ENCODE peak calls at places on chromosomes 13 and 19, in six cellular contexts. O is activated B cell treated with CpG ODN at 0.5 μM for 24 hours, Y is neural crest cell, C is mesothelial cell of epicardium, W is AG10803, Z is brain microvascular endothelial cell. B is an unnamed sample.
A peak's percentile ranks its signal among the peaks of the same experiment; 100 is the strongest.

GRCh38 chr19:41354343-41354974 is 737 bp upstream of the TGFB1 start:
- DNase-seq in Y (no peak), Z (no peak), W (no peak), O (no peak), C (no peak), B (no peak)

GRCh38 chr13:45615501-45616101 is at the start of gene ERICH6B:
- DNase-seq in C (peak; percentile 53), W (no peak), Y (peak; percentile 76), O (no peak), Z (peak; percentile 37), B (no peak)

GRCh38 chr19:2561895-2562294 is 86.0 kb downstream of the GADD45B start:
- DNase-seq in C (no peak), Z (no peak), O (peak; percentile 70), W (no peak), Y (no peak), B (no peak)

GRCh38 chr19:4120531-4120930 is 3.4 kb downstream of the MAP2K2 start:
- DNase-seq in C (no peak), Z (peak; percentile 54), O (no peak), Y (no peak), W (peak; percentile 72), B (no peak)

GRCh38 chr19:5216141-5216847 is 124.3 kb downstream of the PTPRS start:
- DNase-seq in C (no peak), W (no peak), O (no peak), Z (no peak), Y (no peak), B (no peak)

GRCh38 chr13:40615619-40616018 is 50.8 kb downstream of the FOXO1 start:
- DNase-seq in Z (no peak), C (no peak), W (no peak), O (no peak), Y (no peak), B (no peak)

GRCh38 chr19:2475702-2476450 is at the start of gene GADD45B:
- DNase-seq in W (peak; percentile 98), C (peak; percentile 97), O (peak; percentile 96), Y (peak; percentile 97), Z (peak; percentile 97), B (peak; percentile 99)

GRCh38 chr19:51417107-51417806 is at the start of gene SIGLEC10:
- DNase-seq in W (no peak), Y (no peak), C (no peak), Z (no peak), O (peak; percentile 75), B (no peak)

GRCh38 chr19:5953034-5953589 is 24.8 kb downstream of the RANBP3 start:
- DNase-seq in O (no peak), Z (no peak), Y (no peak), C (no peak), W (peak; percentile 61), B (no peak)

GRCh38 chr13:84590663-84591062 is 708.4 kb upstream of the SLITRK1 start:
- DNase-seq in Z (no peak), O (no peak), W (no peak), C (no peak), Y (no peak), B (no peak)

GRCh38 chr13:84591444-84591843 is 709.2 kb upstream of the SLITRK1 start:
- DNase-seq in W (no peak), O (no peak), Z (no peak), Y (no peak), C (no peak), B (no peak)

GRCh38 chr13:84588023-84588422 is 705.7 kb upstream of the SLITRK1 start:
- DNase-seq in Y (no peak), W (no peak), Z (no peak), O (no peak), C (no peak), B (no peak)
- TF ChIP-seq CTCF in Y (no peak), W (no peak), Z (no peak), O (no peak), C (no peak), B (no peak)

GRCh38 chr19:45130236-45130635 is 30.5 kb downstream of the NKPD1 start:
- DNase-seq in C (no peak), Z (no peak), W (no peak), O (no peak), Y (no peak), B (no peak)
- TF ChIP-seq CTCF in C (no peak), Z (no peak), W (no peak), O (no peak), Y (no peak), B (no peak)

DNA sequence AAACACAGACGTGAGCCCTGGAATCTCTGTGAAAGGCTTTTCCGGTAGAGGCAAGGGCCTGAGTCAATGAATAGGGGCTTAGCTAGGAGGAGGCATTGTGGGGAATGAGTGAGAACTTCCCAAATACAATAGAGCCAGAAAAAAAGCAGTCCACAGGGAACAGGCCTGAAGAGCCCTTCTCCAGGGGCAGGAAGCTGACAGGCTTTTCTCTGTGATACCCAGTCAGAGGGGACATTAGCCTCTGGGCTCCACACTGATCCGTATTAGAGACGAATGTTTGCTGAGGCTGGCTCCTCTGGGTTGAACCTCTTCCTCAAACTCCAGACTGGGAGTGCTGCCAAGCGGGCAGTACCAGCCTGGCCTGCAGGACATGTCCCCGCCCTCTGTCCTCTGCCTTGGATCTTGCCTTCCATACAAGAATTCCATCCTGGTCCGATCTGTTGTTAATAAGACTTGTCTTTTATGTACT is 2.3 kb downstream of the DHRS12 start:
- DNase-seq in Y (no peak), C (no peak), Z (no peak), O (no peak), W (peak; percentile 29), B (no peak)
- TF ChIP-seq CTCF in Y (no peak), C (no peak), Z (no peak), O (no peak), W (no peak), B (no peak)

DNA sequence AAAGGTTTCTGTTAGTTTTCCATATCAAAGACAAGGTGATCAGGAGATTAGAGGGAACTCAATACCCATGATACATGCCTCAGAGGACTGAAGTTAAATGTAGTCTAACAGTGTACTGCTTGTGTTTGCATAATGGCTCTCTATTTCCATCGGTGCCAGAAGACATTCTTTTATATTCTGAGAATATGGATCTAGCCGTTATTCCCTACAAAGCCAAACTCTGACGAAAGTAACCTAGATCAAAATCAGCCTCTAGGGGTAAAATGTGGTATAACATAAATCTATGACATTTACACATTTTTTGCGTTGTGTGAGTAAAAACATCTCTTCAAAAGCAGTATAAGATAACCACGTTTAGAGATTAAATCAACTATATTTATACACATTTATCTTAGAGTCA is 2232.7 kb downstream of the PCDH9 start:
- DNase-seq in O (no peak), Z (no peak), C (no peak), Y (no peak), W (no peak), B (no peak)
- TF ChIP-seq CTCF in O (no peak), Z (no peak), C (peak; percentile 21), Y (peak; percentile 32), W (no peak), B (no peak)

GRCh38 chr13:42883771-42884170 is 102.4 kb downstream of the FAM216B start:
- DNase-seq in Z (peak; percentile 63), O (no peak), C (no peak), W (peak; percentile 84), Y (no peak), B (no peak)
- TF ChIP-seq CTCF in Z (peak; percentile 44), O (no peak), C (no peak), W (peak; percentile 50), Y (no peak), B (peak; percentile 46)

GRCh38 chr13:94548382-94549240 is 47.3 kb downstream of the TGDS start:
- DNase-seq in W (peak; percentile 45), O (no peak), Y (no peak), C (no peak), Z (no peak), B (no peak)
- TF ChIP-seq CTCF in W (no peak), O (no peak), Y (peak; percentile 25), C (no peak), Z (peak; percentile 12), B (no peak)

GRCh38 chr13:60617863-60618733 is 221.1 kb downstream of the TDRD3 start:
- DNase-seq in W (peak; percentile 55), C (no peak), O (no peak), Z (peak; percentile 44), Y (no peak), B (no peak)
- TF ChIP-seq CTCF in W (peak; percentile 80), C (no peak), O (no peak), Z (peak; percentile 69), Y (peak; percentile 44), B (peak; percentile 53)

GRCh38 chr13:60538566-60538965 is 141.5 kb downstream of the TDRD3 start:
- DNase-seq in W (no peak), O (no peak), Y (no peak), C (no peak), Z (no peak), B (no peak)
- TF ChIP-seq CTCF in W (no peak), O (no peak), Y (no peak), C (no peak), Z (no peak), B (no peak)